ENCODE peak calls at places on chromosomes 3 and 15, in five cellular contexts. One of them, this sample, is unnamed. For H3K4me1, the result is how much of the 10 kb centered on the place peaks cover.

GRCh38 chr15:74733269-74733668 is 7.9 kb upstream of the CYP1A1 start:
- DNase-seq in CD8-positive, alpha-beta memory T cell: no peak
- DNase-seq in ovary: no peak
- DNase-seq in esophagus muscularis mucosa: no peak
- DNase-seq in OCI-LY7: no peak
- DNase-seq in this sample: no peak

GRCh38 chr15:25830844-25831443 is 32.2 kb downstream of the ATP10A start:
- DNase-seq in CD8-positive, alpha-beta memory T cell: no peak
- DNase-seq in ovary: no peak
- DNase-seq in esophagus muscularis mucosa: no peak
- DNase-seq in OCI-LY7: no peak
- DNase-seq in this sample: peak

GRCh38 chr15:70200511-70200991 is 102.8 kb upstream of the TLE3 start:
- DNase-seq in CD8-positive, alpha-beta memory T cell: no peak
- DNase-seq in ovary: no peak
- DNase-seq in esophagus muscularis mucosa: no peak
- DNase-seq in OCI-LY7: no peak
- DNase-seq in this sample: peak

GRCh38 chr3:195013962-195014361 is 257.0 kb downstream of the XXYLT1 start:
- DNase-seq in CD8-positive, alpha-beta memory T cell: no peak
- DNase-seq in ovary: no peak
- DNase-seq in esophagus muscularis mucosa: no peak
- DNase-seq in OCI-LY7: no peak
- DNase-seq in this sample: no peak

GRCh38 chr3:152508705-152509104 is 240.0 kb downstream of the MBNL1 start:
- DNase-seq in CD8-positive, alpha-beta memory T cell: no peak
- DNase-seq in ovary: no peak
- DNase-seq in esophagus muscularis mucosa: no peak
- DNase-seq in OCI-LY7: peak
- DNase-seq in this sample: no peak

GRCh38 chr15:44441095-44441501 is 13.7 kb downstream of the CTDSPL2 start:
- DNase-seq in CD8-positive, alpha-beta memory T cell: no peak
- DNase-seq in ovary: no peak
- DNase-seq in esophagus muscularis mucosa: no peak
- DNase-seq in OCI-LY7: no peak
- DNase-seq in this sample: no peak

GRCh38 chr3:24830230-24831152 is 335.8 kb upstream of the THRB start:
- DNase-seq in CD8-positive, alpha-beta memory T cell: no peak
- DNase-seq in ovary: no peak
- DNase-seq in esophagus muscularis mucosa: no peak
- DNase-seq in OCI-LY7: no peak
- DNase-seq in this sample: peak

GRCh38 chr3:17356581-17356980 is 385.9 kb downstream of the TBC1D5 start:
- DNase-seq in CD8-positive, alpha-beta memory T cell: no peak
- DNase-seq in ovary: no peak
- DNase-seq in esophagus muscularis mucosa: no peak
- DNase-seq in OCI-LY7: no peak
- DNase-seq in this sample: no peak

GRCh38 chr3:1091276-1091675 is 1.5 kb upstream of the CNTN6 start:
- DNase-seq in CD8-positive, alpha-beta memory T cell: no peak
- DNase-seq in ovary: no peak
- DNase-seq in esophagus muscularis mucosa: no peak
- DNase-seq in OCI-LY7: no peak
- DNase-seq in this sample: no peak

GRCh38 chr15:52787123-52787503 is 3.0 kb downstream of the ONECUT1 start:
- DNase-seq in CD8-positive, alpha-beta memory T cell: no peak
- DNase-seq in ovary: no peak
- DNase-seq in esophagus muscularis mucosa: no peak
- DNase-seq in OCI-LY7: no peak
- DNase-seq in this sample: no peak

GRCh38 chr3:134809412-134810051 is 14.5 kb downstream of the EPHB1 start:
- DNase-seq in CD8-positive, alpha-beta memory T cell: no peak
- DNase-seq in ovary: no peak
- DNase-seq in esophagus muscularis mucosa: no peak
- DNase-seq in OCI-LY7: no peak
- DNase-seq in this sample: no peak

GRCh38 chr3:41768363-41768762 is 193.5 kb downstream of the ULK4 start:
- DNase-seq in CD8-positive, alpha-beta memory T cell: no peak
- DNase-seq in ovary: no peak
- DNase-seq in esophagus muscularis mucosa: no peak
- DNase-seq in OCI-LY7: no peak
- DNase-seq in this sample: no peak

GRCh38 chr3:135806342-135806741 is 159.2 kb upstream of the PPP2R3A start:
- DNase-seq in CD8-positive, alpha-beta memory T cell: no peak
- DNase-seq in ovary: no peak
- DNase-seq in esophagus muscularis mucosa: no peak
- DNase-seq in OCI-LY7: no peak
- DNase-seq in this sample: no peak

GRCh38 chr3:10738688-10739372 is 77.2 kb upstream of the SLC6A11 start:
- DNase-seq in CD8-positive, alpha-beta memory T cell: peak
- DNase-seq in ovary: peak
- DNase-seq in esophagus muscularis mucosa: peak
- DNase-seq in OCI-LY7: peak
- DNase-seq in this sample: peak

GRCh38 chr3:56251343-56251945 is 216.8 kb downstream of the ERC2 start:
- DNase-seq in CD8-positive, alpha-beta memory T cell: no peak
- DNase-seq in ovary: peak
- DNase-seq in esophagus muscularis mucosa: no peak
- DNase-seq in OCI-LY7: peak
- DNase-seq in this sample: no peak

GRCh38 chr3:23078735-23079134 is 124.4 kb upstream of the UBE2E2 start:
- DNase-seq in CD8-positive, alpha-beta memory T cell: no peak
- DNase-seq in ovary: no peak
- DNase-seq in esophagus muscularis mucosa: no peak
- DNase-seq in OCI-LY7: no peak
- DNase-seq in this sample: no peak

GRCh38 chr15:50244153-50244552 is 21.4 kb downstream of the HDC start:
- DNase-seq in CD8-positive, alpha-beta memory T cell: no peak
- DNase-seq in ovary: peak
- DNase-seq in esophagus muscularis mucosa: no peak
- DNase-seq in OCI-LY7: no peak
- DNase-seq in this sample: no peak

GRCh38 chr3:190092250-190092649 is 28.4 kb downstream of the P3H2 start:
- DNase-seq in CD8-positive, alpha-beta memory T cell: no peak
- DNase-seq in ovary: no peak
- DNase-seq in esophagus muscularis mucosa: no peak
- DNase-seq in OCI-LY7: no peak
- DNase-seq in this sample: no peak

GRCh38 chr3:188037116-188037718 is 116.7 kb upstream of the LPP start:
- DNase-seq in CD8-positive, alpha-beta memory T cell: no peak
- DNase-seq in ovary: peak
- DNase-seq in esophagus muscularis mucosa: no peak
- DNase-seq in OCI-LY7: no peak
- DNase-seq in this sample: no peak

GRCh38 chr3:154792828-154793227 is 287.3 kb upstream of the MME start:
- DNase-seq in CD8-positive, alpha-beta memory T cell: no peak
- DNase-seq in ovary: no peak
- DNase-seq in esophagus muscularis mucosa: no peak
- DNase-seq in OCI-LY7: no peak
- DNase-seq in this sample: no peak

GRCh38 chr15:58352026-58352929 is 79.5 kb upstream of the LIPC start:
- DNase-seq in CD8-positive, alpha-beta memory T cell: no peak
- DNase-seq in ovary: no peak
- DNase-seq in esophagus muscularis mucosa: peak
- DNase-seq in OCI-LY7: no peak
- DNase-seq in this sample: no peak

GRCh38 chr15:70853270-70853854 is 595 bp downstream of the LARP6 start:
- DNase-seq in CD8-positive, alpha-beta memory T cell: no peak
- DNase-seq in ovary: peak
- DNase-seq in esophagus muscularis mucosa: no peak
- DNase-seq in OCI-LY7: no peak
- DNase-seq in this sample: peak

GRCh38 chr3:52090131-52090548 is 33.8 kb upstream of the DUSP7 start:
- DNase-seq in CD8-positive, alpha-beta memory T cell: no peak
- DNase-seq in ovary: no peak
- DNase-seq in esophagus muscularis mucosa: no peak
- DNase-seq in OCI-LY7: no peak
- DNase-seq in this sample: peak

GRCh38 chr3:69710153-69710977 is 28.9 kb upstream of the MITF start:
- DNase-seq in CD8-positive, alpha-beta memory T cell: no peak
- DNase-seq in ovary: no peak
- DNase-seq in esophagus muscularis mucosa: no peak
- DNase-seq in OCI-LY7: no peak
- DNase-seq in this sample: no peak

DNA sequence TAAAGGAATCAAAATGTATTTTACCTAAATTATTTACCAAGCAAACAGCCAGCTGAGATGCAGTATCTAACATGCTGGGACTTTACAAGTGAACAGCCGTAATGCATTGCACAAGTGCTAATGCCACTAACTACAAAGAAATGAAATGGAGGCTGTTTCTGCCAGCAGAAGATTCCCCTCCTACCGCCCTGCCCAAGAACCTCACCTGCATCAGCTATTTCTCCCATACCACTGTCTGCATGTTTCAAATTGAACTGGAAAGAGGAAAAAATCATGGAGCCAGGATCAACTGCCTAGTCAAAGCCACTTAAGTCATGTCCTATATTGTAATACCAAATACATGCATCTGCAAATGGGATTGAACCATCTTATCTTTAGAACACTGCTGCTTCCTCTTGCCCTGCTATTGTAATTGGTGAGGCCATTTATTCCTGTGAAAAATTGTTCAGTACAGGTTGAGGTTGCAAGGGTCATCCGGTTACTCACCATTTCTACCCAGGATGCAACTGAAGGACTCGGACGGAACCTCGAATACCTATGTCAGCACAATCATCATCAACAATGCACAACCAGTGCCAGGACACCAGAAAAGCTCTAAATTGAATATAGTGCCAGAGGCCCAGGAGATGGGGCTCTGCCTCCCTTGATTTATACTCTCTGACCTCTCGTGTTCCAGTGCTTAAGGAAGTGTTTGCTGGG is 27.5 kb downstream of the ANXA2 start:
- DNase-seq in CD8-positive, alpha-beta memory T cell: no peak
- DNase-seq in ovary: no peak
- DNase-seq in esophagus muscularis mucosa: no peak
- DNase-seq in OCI-LY7: no peak
- DNase-seq in this sample: no peak
- H3K4me1 ChIP-seq in CD8-positive, alpha-beta memory T cell: under half
- H3K4me1 ChIP-seq in ovary: under half
- H3K4me1 ChIP-seq in esophagus muscularis mucosa: half or more
- H3K4me1 ChIP-seq in OCI-LY7: under half
- H3K4me1 ChIP-seq in this sample: half or more

GRCh38 chr3:48459773-48460516 is 13.4 kb downstream of the ATRIP start:
- DNase-seq in CD8-positive, alpha-beta memory T cell: no peak
- DNase-seq in ovary: no peak
- DNase-seq in esophagus muscularis mucosa: no peak
- DNase-seq in OCI-LY7: no peak
- DNase-seq in this sample: no peak

GRCh38 chr3:48459331-48459730 is 12.8 kb downstream of the ATRIP start:
- DNase-seq in CD8-positive, alpha-beta memory T cell: no peak
- DNase-seq in ovary: no peak
- DNase-seq in esophagus muscularis mucosa: no peak
- DNase-seq in OCI-LY7: no peak
- DNase-seq in this sample: no peak

GRCh38 chr3:48451270-48451669 is 4.7 kb downstream of the ATRIP start:
- DNase-seq in CD8-positive, alpha-beta memory T cell: no peak
- DNase-seq in ovary: no peak
- DNase-seq in esophagus muscularis mucosa: no peak
- DNase-seq in OCI-LY7: no peak
- DNase-seq in this sample: no peak

GRCh38 chr3:48460517-48460902 is 14.0 kb downstream of the ATRIP start:
- DNase-seq in CD8-positive, alpha-beta memory T cell: no peak
- DNase-seq in ovary: no peak
- DNase-seq in esophagus muscularis mucosa: no peak
- DNase-seq in OCI-LY7: no peak
- DNase-seq in this sample: no peak

DNA sequence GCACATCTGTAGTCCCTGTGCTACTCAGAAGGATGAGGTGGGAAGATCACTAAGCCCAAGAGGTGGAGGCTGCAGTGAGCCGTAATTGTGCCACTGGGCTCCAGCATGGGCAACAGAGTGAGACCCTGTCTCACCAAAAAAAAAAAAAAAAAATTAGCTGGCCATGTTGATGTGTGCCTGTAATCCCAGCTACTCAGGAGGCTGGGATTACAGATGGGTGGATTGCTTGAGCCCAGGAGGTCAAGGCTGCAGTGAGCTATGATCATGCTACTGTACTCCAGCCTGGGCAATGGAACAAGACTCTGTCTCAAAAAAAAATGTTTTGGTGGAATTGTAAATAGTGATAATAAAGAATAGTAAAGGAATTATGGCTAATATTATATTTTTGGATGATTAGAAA is 9.9 kb downstream of the ATRIP start:
- DNase-seq in CD8-positive, alpha-beta memory T cell: no peak
- DNase-seq in ovary: no peak
- DNase-seq in esophagus muscularis mucosa: no peak
- DNase-seq in OCI-LY7: no peak
- DNase-seq in this sample: no peak
- H3K4me1 ChIP-seq in CD8-positive, alpha-beta memory T cell: under half
- H3K4me1 ChIP-seq in ovary: under half
- H3K4me1 ChIP-seq in esophagus muscularis mucosa: under half
- H3K4me1 ChIP-seq in OCI-LY7: under half
- H3K4me1 ChIP-seq in this sample: under half

DNA sequence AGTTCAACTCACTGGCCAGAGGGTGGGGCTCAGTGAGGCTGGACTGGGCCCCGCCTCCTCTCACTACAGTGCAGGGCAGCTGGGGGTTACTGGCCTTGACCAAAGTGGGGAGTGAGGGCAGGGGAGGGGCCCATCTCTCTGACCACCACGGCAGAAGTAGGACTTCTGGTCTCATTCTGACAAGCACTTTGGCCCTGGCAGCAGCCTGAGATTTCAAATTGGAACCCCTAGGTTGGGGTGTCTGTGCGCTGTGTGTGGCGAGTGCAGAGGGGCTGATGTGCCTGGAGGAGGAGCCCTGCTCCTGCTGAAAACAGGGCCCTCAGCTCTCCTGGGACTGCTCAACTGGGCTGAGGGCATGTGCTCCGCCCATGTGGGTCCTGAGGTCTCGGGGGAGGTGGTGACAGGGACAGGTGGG is 60.3 kb upstream of the RPL32 start:
- DNase-seq in CD8-positive, alpha-beta memory T cell: no peak
- DNase-seq in ovary: no peak
- DNase-seq in esophagus muscularis mucosa: no peak
- DNase-seq in OCI-LY7: peak
- DNase-seq in this sample: peak
- H3K4me1 ChIP-seq in CD8-positive, alpha-beta memory T cell: under half
- H3K4me1 ChIP-seq in ovary: under half
- H3K4me1 ChIP-seq in esophagus muscularis mucosa: under half
- H3K4me1 ChIP-seq in OCI-LY7: under half
- H3K4me1 ChIP-seq in this sample: under half

GRCh38 chr15:91476861-91477260 is 376.6 kb upstream of the SLCO3A1 start:
- DNase-seq in CD8-positive, alpha-beta memory T cell: no peak
- DNase-seq in ovary: no peak
- DNase-seq in esophagus muscularis mucosa: no peak
- DNase-seq in OCI-LY7: no peak
- DNase-seq in this sample: no peak

GRCh38 chr15:91473894-91474293 is 373.8 kb downstream of the SV2B start:
- DNase-seq in CD8-positive, alpha-beta memory T cell: no peak
- DNase-seq in ovary: no peak
- DNase-seq in esophagus muscularis mucosa: no peak
- DNase-seq in OCI-LY7: no peak
- DNase-seq in this sample: no peak

GRCh38 chr15:91482799-91483198 is 370.7 kb upstream of the SLCO3A1 start:
- DNase-seq in CD8-positive, alpha-beta memory T cell: no peak
- DNase-seq in ovary: no peak
- DNase-seq in esophagus muscularis mucosa: no peak
- DNase-seq in OCI-LY7: no peak
- DNase-seq in this sample: no peak

GRCh38 chr15:91480426-91480825 is 373.1 kb upstream of the SLCO3A1 start:
- DNase-seq in CD8-positive, alpha-beta memory T cell: no peak
- DNase-seq in ovary: no peak
- DNase-seq in esophagus muscularis mucosa: no peak
- DNase-seq in OCI-LY7: no peak
- DNase-seq in this sample: no peak

GRCh38 chr15:91478717-91479191 is 374.8 kb upstream of the SLCO3A1 start:
- DNase-seq in CD8-positive, alpha-beta memory T cell: no peak
- DNase-seq in ovary: no peak
- DNase-seq in esophagus muscularis mucosa: no peak
- DNase-seq in OCI-LY7: no peak
- DNase-seq in this sample: no peak
- H3K4me1 ChIP-seq in CD8-positive, alpha-beta memory T cell: half or more
- H3K4me1 ChIP-seq in ovary: under half
- H3K4me1 ChIP-seq in esophagus muscularis mucosa: under half
- H3K4me1 ChIP-seq in OCI-LY7: under half
- H3K4me1 ChIP-seq in this sample: under half